ENCODE peak calls at places on chromosome 7, in six cellular contexts. M is nephron progenitor cell, I is HFF-Myc, G is progenitor cell of endocrine pancreas, L is Peyer's patch, F is spleen. Q is an unnamed sample.

GRCh38 chr7:22329816-22330524 is 27.0 kb downstream of the RAPGEF5 start:
- DNase-seq in M (peak), I (no peak), G (no peak), L (peak), F (no peak), Q (no peak)

GRCh38 chr7:139776486-139777303 is 1.1 kb downstream of the HIPK2 start:
- DNase-seq in M (no peak), I (no peak), G (peak), L (peak), F (peak), Q (no peak)

GRCh38 chr7:147911224-147911623 is 679.3 kb upstream of the C7orf33 start:
- DNase-seq in M (no peak), I (no peak), G (no peak), L (no peak), F (no peak), Q (no peak)

GRCh38 chr7:76296743-76297740 is 5.4 kb upstream of the HSPB1 start:
- DNase-seq in M (no peak), I (no peak), G (no peak), L (peak), F (no peak), Q (no peak)

GRCh38 chr7:82044497-82045080 is 274.7 kb upstream of the HGF start:
- DNase-seq in M (peak), I (no peak), G (no peak), L (no peak), F (no peak), Q (no peak)

GRCh38 chr7:126398851-126399529 is 853.8 kb downstream of the GRM8 start:
- DNase-seq in M (no peak), I (no peak), G (no peak), L (no peak), F (no peak), Q (no peak)

GRCh38 chr7:10412426-10413019 is 561.1 kb upstream of the PHF14 start:
- DNase-seq in M (peak), I (peak), G (no peak), L (no peak), F (no peak), Q (no peak)

GRCh38 chr7:2553831-2554581 is 1.3 kb downstream of the BRAT1 start:
- DNase-seq in M (no peak), I (no peak), G (no peak), L (no peak), F (no peak), Q (no peak)

GRCh38 chr7:149724661-149725425 is 48.5 kb downstream of the ZNF467 start:
- DNase-seq in M (no peak), I (no peak), G (no peak), L (no peak), F (peak), Q (no peak)

GRCh38 chr7:71488308-71488707 is 356.4 kb downstream of the GALNT17 start:
- DNase-seq in M (no peak), I (no peak), G (no peak), L (no peak), F (no peak), Q (no peak)

GRCh38 chr7:71484381-71484780 is 352.4 kb downstream of the GALNT17 start:
- DNase-seq in M (no peak), I (no peak), G (no peak), L (no peak), F (no peak), Q (no peak)

GRCh38 chr7:71486414-71486813 is 354.5 kb downstream of the GALNT17 start:
- DNase-seq in M (no peak), I (no peak), G (no peak), L (no peak), F (no peak), Q (no peak)

GRCh38 chr7:71491331-71491730 is 359.4 kb downstream of the GALNT17 start:
- DNase-seq in M (no peak), I (no peak), G (no peak), L (no peak), F (no peak), Q (no peak)

GRCh38 chr7:71486856-71487628 is 355.1 kb downstream of the GALNT17 start:
- DNase-seq in M (no peak), I (no peak), G (no peak), L (no peak), F (no peak), Q (no peak)
- TF ChIP-seq CTCF in M (no peak), I (no peak), G (no peak), L (no peak), F (no peak), Q (no peak)

GRCh38 chr7:86904949-86905834 is 154.3 kb downstream of the ELAPOR2 start:
- DNase-seq in M (peak), I (no peak), G (no peak), L (no peak), F (no peak), Q (no peak)
- TF ChIP-seq CTCF in M (peak), I (peak), G (peak), L (peak), F (no peak), Q (peak)

DNA sequence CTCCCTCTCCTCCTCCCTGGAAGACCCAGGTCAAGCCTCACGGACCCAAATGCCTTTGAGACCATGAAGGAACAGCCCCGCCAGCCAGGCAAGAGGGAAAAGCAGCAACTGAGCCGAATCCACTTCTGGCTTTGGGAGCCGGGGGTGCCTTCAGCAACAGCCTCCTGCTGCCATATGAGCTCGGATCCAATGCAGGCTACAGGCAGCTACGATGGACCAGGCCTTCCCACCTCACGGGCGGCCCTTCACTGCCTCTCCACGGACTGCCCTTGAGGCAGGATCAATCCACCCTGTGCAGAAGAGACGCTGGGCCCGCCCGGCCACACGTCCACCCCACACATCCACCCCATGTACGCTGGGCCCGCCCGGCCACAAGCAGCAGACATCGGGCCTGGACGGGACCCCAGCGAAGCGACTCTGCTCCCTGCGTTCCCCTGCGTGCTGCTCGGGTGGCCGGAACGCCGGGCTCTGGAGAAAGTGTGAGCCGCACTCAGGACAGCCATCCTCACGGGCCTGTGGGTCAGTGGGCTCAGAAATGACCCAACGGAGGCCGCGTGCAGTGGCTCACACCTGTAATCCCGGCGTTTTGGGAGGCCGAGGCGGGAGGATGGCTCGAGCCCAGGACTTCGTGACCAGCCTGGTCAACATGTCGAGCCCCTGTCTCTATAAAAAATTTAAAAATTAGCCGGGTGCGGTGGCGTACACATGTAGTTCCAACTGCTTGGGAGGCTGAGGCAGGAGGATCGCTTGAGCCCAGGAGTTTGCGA is 82.0 kb downstream of the FOXL3 start:
- DNase-seq in M (no peak), I (no peak), G (no peak), L (peak), F (peak), Q (no peak)
- TF ChIP-seq CTCF in M (no peak), I (no peak), G (no peak), L (no peak), F (no peak), Q (no peak)

GRCh38 chr7:3722396-3722846 is 421.4 kb downstream of the SDK1 start:
- DNase-seq in M (peak), I (no peak), G (no peak), L (peak), F (peak), Q (no peak)
- TF ChIP-seq CTCF in M (no peak), I (no peak), G (peak), L (peak), F (no peak), Q (no peak)

GRCh38 chr7:44986218-44987053 is 7.6 kb upstream of the MYO1G start:
- DNase-seq in M (peak), I (peak), G (peak), L (peak), F (peak), Q (peak)
- TF ChIP-seq CTCF in M (no peak), I (no peak), G (no peak), L (no peak), F (no peak), Q (no peak)

GRCh38 chr7:17384400-17384799 is 85.9 kb downstream of the AHR start:
- DNase-seq in M (no peak), I (no peak), G (no peak), L (no peak), F (no peak), Q (no peak)
- TF ChIP-seq CTCF in M (no peak), I (no peak), G (no peak), L (no peak), F (no peak), Q (no peak)

DNA sequence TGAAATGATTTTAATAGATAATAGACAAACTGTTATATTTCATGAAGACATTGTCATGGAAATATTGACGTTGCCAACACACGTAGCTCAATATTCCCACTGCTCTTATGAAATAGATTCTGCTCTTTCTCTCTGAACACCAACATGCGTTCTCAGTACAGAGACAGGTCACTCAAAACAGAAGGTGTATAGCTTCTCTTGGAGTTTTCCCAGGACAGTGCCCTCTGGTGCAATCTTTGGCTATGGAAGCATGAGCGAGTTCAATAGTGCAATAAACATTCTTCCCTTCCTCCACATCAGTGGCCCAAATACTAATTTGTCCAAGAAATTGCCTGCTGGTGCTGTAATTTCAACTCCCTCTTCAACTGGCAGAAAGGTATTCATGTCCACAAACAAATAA is 145.3 kb downstream of the MAGI2 start:
- DNase-seq in M (no peak), I (no peak), G (no peak), L (no peak), F (no peak), Q (no peak)
- TF ChIP-seq CTCF in M (no peak), I (no peak), G (peak), L (peak), F (no peak), Q (no peak)

GRCh38 chr7:45580053-45580872 is 6.1 kb downstream of the ADCY1 start:
- DNase-seq in M (peak), I (no peak), G (no peak), L (no peak), F (peak), Q (no peak)
- TF ChIP-seq CTCF in M (peak), I (peak), G (peak), L (no peak), F (no peak), Q (no peak)